ENCODE peak calls at places on chromosomes 6 and 20, in seven cellular contexts. B is kidney epithelial cell, T is AG04450, J is AG09309, D is GM12864, I is brain microvascular endothelial cell, L is A549. H is an unnamed sample.

GRCh38 chr6:15230827-15231226 is 15.0 kb upstream of the JARID2 start:
- DNase-seq in B (no peak), D (no peak), I (no peak), J (no peak), L (no peak), T (no peak), H (no peak)

GRCh38 chr6:92231220-92231701 is 1188.1 kb downstream of the EPHA7 start:
- DNase-seq in D (no peak), B (no peak), I (no peak), T (no peak), L (no peak), J (no peak), H (no peak)

GRCh38 chr6:130313206-130313605 is 52.6 kb upstream of the TMEM200A start:
- DNase-seq in T (no peak), B (no peak), L (no peak), J (no peak), D (no peak), I (no peak), H (no peak)

GRCh38 chr6:3496395-3496794 is 39.5 kb upstream of the SLC22A23 start:
- DNase-seq in T (no peak), L (no peak), I (no peak), B (no peak), J (no peak), D (no peak), H (no peak)

GRCh38 chr6:15329154-15329781 is 83.4 kb downstream of the JARID2 start:
- DNase-seq in B (peak), D (no peak), L (no peak), I (peak), J (peak), T (peak), H (peak)

GRCh38 chr20:61556116-61556515 is 304.1 kb downstream of the CDH4 start:
- DNase-seq in T (peak), D (no peak), L (peak), B (peak), I (peak), J (peak), H (no peak)

GRCh38 chr20:5557123-5557522 is 193.1 kb upstream of the SHLD1 start:
- DNase-seq in I (peak), L (peak), B (no peak), D (peak), T (no peak), J (peak), H (no peak)

GRCh38 chr6:108446629-108447150 is 114.0 kb upstream of the FOXO3 start:
- DNase-seq in J (no peak), L (no peak), D (no peak), B (no peak), I (no peak), T (no peak), H (no peak)

GRCh38 chr6:7819641-7820040 is 90.9 kb downstream of the TXNDC5 start:
- DNase-seq in L (no peak), D (no peak), B (no peak), T (no peak), I (no peak), J (peak), H (peak)

GRCh38 chr6:69098910-69099309 is 463.8 kb downstream of the ADGRB3 start:
- DNase-seq in T (no peak), J (no peak), L (no peak), D (no peak), I (no peak), B (no peak), H (no peak)

GRCh38 chr6:9659848-9660247 is 755.0 kb downstream of the TFAP2A start:
- DNase-seq in D (no peak), L (no peak), J (no peak), B (no peak), I (no peak), T (no peak), H (no peak)

GRCh38 chr6:52994789-52995078 is 350 bp downstream of the GSTA4 start:
- DNase-seq in J (no peak), T (no peak), D (no peak), B (no peak), I (no peak), L (no peak), H (no peak)

GRCh38 chr6:142395768-142396231 is 94.0 kb downstream of the ADGRG6 start:
- DNase-seq in B (no peak), D (peak), J (no peak), I (peak), T (no peak), L (no peak), H (no peak)

GRCh38 chr6:96898241-96898851 is 655 bp upstream of the NDUFAF4 start:
- DNase-seq in D (no peak), J (no peak), T (no peak), B (no peak), L (no peak), I (no peak), H (no peak)

GRCh38 chr6:39344821-39345280 is 22.3 kb upstream of the KCNK16 start:
- DNase-seq in T (no peak), I (peak), D (no peak), L (no peak), B (no peak), J (no peak), H (no peak)

GRCh38 chr6:87723727-87724078 is 21.7 kb upstream of the AKIRIN2 start:
- DNase-seq in D (no peak), T (no peak), J (no peak), I (no peak), L (no peak), B (no peak), H (no peak)

GRCh38 chr6:41976794-41977484 is 35.3 kb upstream of the CCND3 start:
- DNase-seq in B (no peak), T (peak), D (no peak), L (peak), I (peak), J (no peak), H (peak)

GRCh38 chr6:61555993-61556392 is 730.0 kb downstream of the KHDRBS2 start:
- DNase-seq in T (no peak), D (no peak), L (no peak), J (no peak), B (no peak), I (no peak), H (no peak)

GRCh38 chr20:40942775-40943174 is 85.8 kb upstream of the TOP1 start:
- DNase-seq in D (no peak), J (no peak), B (no peak), T (no peak), I (no peak), L (no peak), H (no peak)

GRCh38 chr6:83867527-83868161 is 8.2 kb downstream of the CYB5R4 start:
- DNase-seq in I (peak), J (peak), L (no peak), D (no peak), B (no peak), T (peak), H (peak)

GRCh38 chr20:13771853-13772453 is 12.8 kb downstream of the ESF1 start:
- DNase-seq in B (no peak), L (peak), T (no peak), D (no peak), J (no peak), I (no peak), H (no peak)

GRCh38 chr6:75210885-75211739 is 5.3 kb upstream of the COL12A1 start:
- DNase-seq in J (no peak), T (peak), B (no peak), D (no peak), L (no peak), I (peak), H (no peak)

GRCh38 chr6:32972353-32973143 is 4.2 kb downstream of the BRD2 start:
- DNase-seq in I (no peak), D (no peak), L (peak), T (no peak), B (no peak), J (no peak), H (no peak)

GRCh38 chr20:44018684-44019637 is 104.3 kb downstream of the TOX2 start:
- DNase-seq in J (no peak), D (no peak), T (no peak), L (no peak), I (no peak), B (no peak), H (no peak)

GRCh38 chr6:51541847-51542246 is 545.6 kb downstream of the PKHD1 start:
- DNase-seq in L (no peak), T (no peak), D (no peak), B (no peak), J (no peak), I (no peak), H (peak)

GRCh38 chr20:1617055-1617454 is 2.8 kb downstream of the SIRPB1 start:
- DNase-seq in J (no peak), B (no peak), T (no peak), L (no peak), I (no peak), D (no peak), H (no peak)

DNA sequence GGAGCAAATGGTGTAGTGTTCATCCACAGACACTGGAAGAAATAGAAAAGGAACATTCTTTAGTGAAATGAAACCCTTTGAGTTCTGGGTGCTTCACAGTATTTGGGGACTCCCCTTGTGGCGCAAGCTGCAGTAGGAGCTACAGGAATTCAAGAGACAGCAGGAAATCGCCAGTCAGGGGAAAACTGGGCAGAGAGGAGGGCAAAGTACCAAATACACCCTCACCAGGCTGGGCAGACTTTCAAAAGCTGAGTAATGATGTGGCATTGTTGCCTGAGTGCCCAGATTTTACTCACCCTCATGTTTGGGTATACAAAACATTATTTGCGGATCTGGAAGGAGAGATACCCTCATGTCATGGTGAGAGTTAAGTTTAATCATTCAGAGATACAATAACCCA is 97.9 kb downstream of the SOD2 start:
- DNase-seq in I (peak), J (no peak), B (no peak), L (peak), D (no peak), T (no peak), H (no peak)
- H3K4me3 ChIP-seq in I (no peak), J (no peak), B (no peak), L (no peak), D (no peak), T (peak), H (no peak)

DNA sequence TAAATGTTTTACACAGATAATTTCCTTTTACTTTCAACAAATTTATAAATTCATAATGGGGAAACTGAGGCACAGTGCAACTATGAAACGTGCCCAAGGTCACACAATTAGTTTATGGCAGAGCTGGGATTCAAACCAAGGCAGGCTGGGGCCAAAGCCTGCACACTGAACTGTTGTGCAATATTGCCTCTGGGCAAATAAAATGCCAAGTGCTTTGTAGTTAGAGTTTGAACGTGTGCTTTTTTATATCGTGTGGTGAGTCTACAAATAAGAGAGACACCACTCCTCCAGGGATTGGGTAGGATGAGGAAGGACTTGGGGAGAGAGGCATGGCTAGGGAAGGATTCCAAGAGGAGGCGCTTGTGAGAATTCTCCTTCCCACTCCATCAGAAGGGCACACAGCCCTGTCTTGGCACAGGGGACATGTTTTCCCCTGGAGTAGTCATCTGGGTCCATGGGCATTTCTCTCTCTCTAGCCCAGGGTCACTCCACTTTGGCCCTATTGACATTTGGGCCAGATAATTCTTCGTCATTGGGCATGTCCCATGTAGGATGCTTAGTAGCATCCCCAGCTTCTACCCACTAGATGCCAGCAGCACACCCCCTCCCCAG is 2.8 kb upstream of the CDH22 start:
- DNase-seq in L (no peak), I (no peak), D (no peak), J (no peak), B (no peak), T (no peak), H (no peak)
- TF ChIP-seq CTCF in L (no peak), I (no peak), D (no peak), J (no peak), B (no peak), T (no peak), H (no peak)

GRCh38 chr6:95574811-95575210 is 2.5 kb upstream of the MANEA start:
- DNase-seq in D (no peak), B (no peak), L (no peak), T (peak), J (peak), I (no peak), H (no peak)

GRCh38 chr6:95576621-95577316 is 566 bp upstream of the MANEA start:
- DNase-seq in I (no peak), B (no peak), D (peak), L (no peak), J (no peak), T (no peak), H (no peak)

GRCh38 chr6:95578106-95578410 is 723 bp downstream of the MANEA start:
- DNase-seq in T (no peak), J (no peak), B (no peak), I (no peak), L (no peak), D (no peak), H (no peak)

GRCh38 chr6:95576218-95576617 is 1.1 kb upstream of the MANEA start:
- DNase-seq in I (no peak), T (no peak), L (no peak), J (no peak), B (no peak), D (no peak), H (no peak)

GRCh38 chr6:95577317-95578105 is at the start of gene MANEA:
- DNase-seq in L (peak), D (peak), J (peak), I (peak), T (peak), B (peak), H (peak)
- H3K4me3 ChIP-seq in L (peak), D (peak), J (peak), I (peak), T (peak), B (peak), H (peak)

DNA sequence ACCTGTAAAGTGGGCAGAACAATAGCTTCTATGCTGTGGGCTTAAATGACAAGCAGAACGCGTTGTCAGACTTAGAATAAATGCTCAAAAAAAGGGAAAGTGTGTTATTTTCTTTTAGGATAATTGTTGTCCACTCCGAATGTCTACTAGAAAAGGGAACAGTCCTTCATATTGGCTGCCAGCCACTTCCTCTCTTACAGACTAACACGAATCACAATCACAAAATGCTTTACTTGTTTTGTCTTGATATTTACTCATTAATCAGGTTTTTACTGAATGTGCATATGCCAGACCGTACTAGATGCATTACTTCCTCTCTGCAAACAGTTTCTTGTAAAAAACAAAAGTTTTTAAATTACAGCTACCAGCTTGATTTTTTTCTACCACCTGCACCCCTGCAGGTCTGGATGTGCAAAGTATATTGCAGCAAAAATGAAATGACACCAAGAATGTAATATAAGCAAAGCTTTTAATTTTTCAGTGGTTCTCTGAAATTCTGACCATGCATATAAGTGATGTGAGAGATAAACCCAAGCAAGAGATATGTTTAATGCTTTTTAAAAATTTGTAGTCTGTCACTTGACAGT is 847 bp downstream of the DHX35 start:
- DNase-seq in D (no peak), I (no peak), B (no peak), T (no peak), J (no peak), L (no peak), H (no peak)
- TF ChIP-seq CTCF in D (no peak), I (no peak), B (no peak), T (no peak), J (no peak), L (no peak), H (no peak)

GRCh38 chr20:20364016-20364746 is 3.7 kb upstream of the INSM1 start:
- DNase-seq in J (no peak), D (no peak), L (no peak), B (no peak), I (no peak), T (no peak), H (no peak)
- H3K4me3 ChIP-seq in J (no peak), D (no peak), L (peak), B (no peak), I (no peak), T (no peak), H (no peak)

GRCh38 chr6:148002067-148002466 is 340.6 kb upstream of the SASH1 start:
- DNase-seq in I (no peak), J (no peak), L (no peak), B (no peak), D (no peak), T (no peak), H (no peak)

GRCh38 chr6:147999001-147999540 is 343.6 kb upstream of the SASH1 start:
- DNase-seq in J (no peak), I (no peak), D (no peak), B (no peak), L (no peak), T (no peak), H (no peak)
- TF ChIP-seq CTCF in J (no peak), I (no peak), D (no peak), B (no peak), L (no peak), T (no peak), H (no peak)

GRCh38 chr6:109978174-109979032 is at the start of gene GPR6:
- DNase-seq in I (peak), L (peak), T (no peak), B (no peak), J (no peak), D (no peak), H (peak)
- H3K4me3 ChIP-seq in I (no peak), L (no peak), T (no peak), B (no peak), J (no peak), D (no peak), H (no peak)

GRCh38 chr6:139647001-139647400 is 272.6 kb upstream of the CITED2 start:
- DNase-seq in J (peak), T (no peak), L (no peak), I (no peak), B (no peak), D (no peak), H (no peak)
- TF ChIP-seq CTCF in J (no peak), T (no peak), L (no peak), I (no peak), B (no peak), D (no peak), H (no peak)

H was measured in retinal pigment epithelial cell.